ENCODE peak calls at places on chromosomes 7 and 10, in seven cellular contexts. F, G, J, E, Q, C and K are unnamed samples.

GRCh38 chr7:159030490-159031134 is 114.1 kb downstream of the VIPR2 start:
- DNase-seq in F (peak), G (peak), J (no peak), E (peak), Q (no peak), C (peak), K (peak)

GRCh38 chr10:79312601-79313187 is 34.6 kb upstream of the PPIF start:
- DNase-seq in F (no peak), G (no peak), J (no peak), E (no peak), Q (no peak), C (no peak), K (no peak)

GRCh38 chr10:101292194-101293006 is 61.6 kb upstream of the BTRC start:
- DNase-seq in F (no peak), G (no peak), J (no peak), E (no peak), Q (no peak), C (no peak), K (no peak)

GRCh38 chr10:70371846-70372245 is 10.6 kb downstream of the LRRC20 start:
- DNase-seq in F (no peak), G (no peak), J (no peak), E (no peak), Q (no peak), C (no peak), K (no peak)

GRCh38 chr7:41574377-41574776 is 128.5 kb downstream of the INHBA start:
- DNase-seq in F (no peak), G (peak), J (no peak), E (no peak), Q (no peak), C (no peak), K (no peak)

GRCh38 chr10:73650537-73651331 is 5.1 kb downstream of the SYNPO2L start:
- DNase-seq in F (no peak), G (peak), J (no peak), E (no peak), Q (no peak), C (no peak), K (peak)

GRCh38 chr10:68423522-68423921 is 16.4 kb upstream of the RUFY2 start:
- DNase-seq in F (no peak), G (no peak), J (no peak), E (no peak), Q (no peak), C (no peak), K (no peak)

GRCh38 chr7:56063500-56063881 is 595 bp upstream of the SUMF2 start:
- DNase-seq in F (no peak), G (no peak), J (no peak), E (no peak), Q (no peak), C (no peak), K (no peak)

GRCh38 chr7:42886866-42887509 is 24.9 kb downstream of the C7orf25 start:
- DNase-seq in F (no peak), G (no peak), J (no peak), E (no peak), Q (no peak), C (no peak), K (no peak)

GRCh38 chr7:66142996-66143395 is 28.3 kb downstream of the CRCP start:
- DNase-seq in F (no peak), G (no peak), J (no peak), E (no peak), Q (no peak), C (no peak), K (no peak)

DNA sequence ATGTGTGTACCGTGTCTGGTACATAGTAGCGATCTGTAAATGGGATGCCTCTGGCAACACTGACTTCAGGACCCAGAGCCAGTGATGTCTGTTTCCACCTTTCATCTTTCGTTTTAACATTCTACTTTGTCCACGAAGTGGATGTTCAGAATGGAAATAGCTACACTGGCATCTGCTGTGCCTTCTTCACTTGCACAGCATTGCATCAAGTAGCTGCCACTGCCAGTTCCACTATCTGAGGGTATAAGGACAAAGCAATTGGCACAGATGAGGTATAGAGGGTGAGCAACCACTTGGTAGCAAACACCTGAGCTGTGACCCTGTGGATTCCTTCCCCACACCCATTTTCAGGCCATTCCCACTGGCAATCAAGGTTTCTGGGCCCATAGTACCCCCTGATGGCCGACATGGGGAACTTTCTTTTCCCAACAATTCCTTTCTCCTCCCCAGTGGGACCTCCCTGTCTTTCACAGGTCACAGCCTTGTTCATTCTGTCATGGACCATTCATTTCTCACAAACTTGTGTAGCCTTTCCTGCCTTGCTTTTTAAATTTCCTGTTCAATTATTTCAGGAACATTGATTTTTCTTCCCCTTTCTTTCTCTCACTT is 4.0 kb downstream of the ITGA8 start:
- DNase-seq in F (no peak), G (peak), J (no peak), E (peak), Q (no peak), C (no peak), K (no peak)
- TF ChIP-seq CTCF in F (peak), G (peak), J (no peak), E (peak), Q (peak), C (peak), K (peak)

GRCh38 chr7:154584352-154585252 is 418.3 kb downstream of the PAXIP1 start:
- DNase-seq in F (no peak), G (no peak), J (no peak), E (no peak), Q (no peak), C (no peak), K (no peak)
- TF ChIP-seq CTCF in F (no peak), G (no peak), J (no peak), E (peak), Q (no peak), C (no peak), K (no peak)

DNA sequence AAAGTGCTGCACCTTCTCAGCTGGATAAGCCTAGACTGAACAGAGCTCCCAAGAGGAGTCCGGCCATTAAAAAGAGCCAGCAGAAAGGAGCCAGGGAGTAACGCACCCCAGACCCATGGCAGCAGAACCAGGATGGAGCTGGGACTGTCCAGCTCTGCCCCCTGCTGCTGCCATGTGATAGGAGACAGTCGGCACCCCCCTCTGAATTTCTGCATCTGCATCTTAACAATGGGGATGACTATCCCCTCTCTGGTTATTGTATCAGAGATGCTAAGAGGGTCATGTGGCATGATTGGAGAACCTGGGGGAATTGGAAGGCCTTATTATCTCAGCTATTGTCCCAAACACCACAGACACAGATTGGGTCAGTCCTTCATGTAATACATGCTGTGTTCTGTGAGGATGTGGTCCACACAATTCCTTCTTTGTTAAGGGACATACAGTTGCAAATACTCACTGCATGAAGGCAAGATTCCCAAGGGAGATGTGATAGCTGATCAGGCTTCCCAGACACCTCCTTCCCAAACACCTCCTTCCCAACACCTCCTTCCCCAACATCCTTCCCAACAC is 29.3 kb downstream of the PLEKHS1 start:
- DNase-seq in F (no peak), G (no peak), J (no peak), E (no peak), Q (no peak), C (no peak), K (peak)
- TF ChIP-seq CTCF in F (no peak), G (peak), J (no peak), E (no peak), Q (no peak), C (no peak), K (no peak)

GRCh38 chr7:70736715-70737460 is 395.1 kb upstream of the GALNT17 start:
- DNase-seq in F (no peak), G (peak), J (no peak), E (no peak), Q (peak), C (no peak), K (no peak)

GRCh38 chr7:70735313-70735712 is 396.6 kb upstream of the GALNT17 start:
- DNase-seq in F (no peak), G (no peak), J (no peak), E (no peak), Q (no peak), C (no peak), K (no peak)

GRCh38 chr7:70739646-70740045 is 392.3 kb upstream of the GALNT17 start:
- DNase-seq in F (no peak), G (no peak), J (no peak), E (no peak), Q (no peak), C (no peak), K (no peak)

GRCh38 chr7:70738486-70738885 is 393.5 kb upstream of the GALNT17 start:
- DNase-seq in F (no peak), G (no peak), J (no peak), E (no peak), Q (no peak), C (no peak), K (no peak)

GRCh38 chr7:70738080-70738479 is 393.9 kb upstream of the GALNT17 start:
- DNase-seq in F (no peak), G (peak), J (no peak), E (no peak), Q (no peak), C (no peak), K (no peak)
- TF ChIP-seq CTCF in F (no peak), G (no peak), J (no peak), E (no peak), Q (no peak), C (no peak), K (no peak)